ENCODE peak calls at places on chromosomes 2 and 18, in seven cellular contexts. N, C, F, H, A, E and O are unnamed samples.

GRCh38 chr2:72952110-72952823 is 34.9 kb downstream of the EMX1 start:
- DNase-seq in N (no peak), C (no peak), F (no peak), H (no peak), A (no peak), E (no peak), O (no peak)

GRCh38 chr18:64872710-64873458 is 724.0 kb upstream of the LINC00305 start:
- DNase-seq in N (no peak), C (no peak), F (no peak), H (no peak), A (no peak), E (no peak), O (no peak)

GRCh38 chr2:114006460-114006859 is 116.6 kb downstream of the ACTR3 start:
- DNase-seq in N (no peak), C (no peak), F (no peak), H (no peak), A (no peak), E (no peak), O (no peak)

GRCh38 chr2:105330681-105331375 is 1.3 kb upstream of the TGFBRAP1 start:
- DNase-seq in N (peak), C (no peak), F (no peak), H (no peak), A (no peak), E (no peak), O (no peak)

GRCh38 chr2:32701806-32702205 is 74.0 kb downstream of the TTC27 start:
- DNase-seq in N (no peak), C (no peak), F (no peak), H (no peak), A (no peak), E (no peak), O (no peak)

GRCh38 chr2:142330458-142330857 is 199.6 kb upstream of the LRP1B start:
- DNase-seq in N (no peak), C (no peak), F (no peak), H (no peak), A (no peak), E (no peak), O (no peak)

GRCh38 chr2:106833248-106833647 is 52.7 kb downstream of the ST6GAL2 start:
- DNase-seq in N (no peak), C (no peak), F (no peak), H (no peak), A (no peak), E (no peak), O (no peak)

GRCh38 chr18:49025767-49026500 is 75.2 kb upstream of the SMAD7 start:
- DNase-seq in N (no peak), C (no peak), F (no peak), H (no peak), A (peak), E (no peak), O (no peak)

GRCh38 chr2:118808429-118808809 is 39.0 kb downstream of the EN1 start:
- DNase-seq in N (no peak), C (no peak), F (no peak), H (no peak), A (no peak), E (no peak), O (no peak)

GRCh38 chr2:207744451-207744850 is 25.3 kb downstream of the FZD5 start:
- DNase-seq in N (no peak), C (no peak), F (no peak), H (no peak), A (no peak), E (no peak), O (no peak)

GRCh38 chr2:102708847-102709559 is 52.8 kb upstream of the TMEM182 start:
- DNase-seq in N (peak), C (no peak), F (peak), H (peak), A (no peak), E (no peak), O (no peak)

GRCh38 chr2:201149064-201149820 is 33.3 kb downstream of the CFLAR start:
- DNase-seq in N (peak), C (no peak), F (peak), H (peak), A (no peak), E (peak), O (no peak)

GRCh38 chr2:18784245-18784644 is 194.9 kb upstream of the NT5C1B start:
- DNase-seq in N (no peak), C (no peak), F (no peak), H (no peak), A (no peak), E (no peak), O (no peak)

GRCh38 chr2:64866797-64867196 is 122.4 kb upstream of the SLC1A4 start:
- DNase-seq in N (peak), C (no peak), F (peak), H (peak), A (no peak), E (no peak), O (no peak)

GRCh38 chr2:154836622-154837021 is 138.1 kb downstream of the KCNJ3 start:
- DNase-seq in N (no peak), C (no peak), F (no peak), H (no peak), A (no peak), E (no peak), O (no peak)

GRCh38 chr2:118122768-118123335 is 34.6 kb downstream of the INSIG2 start:
- DNase-seq in N (peak), C (no peak), F (no peak), H (no peak), A (no peak), E (no peak), O (no peak)

GRCh38 chr2:219469186-219469724 is 29.4 kb upstream of the GMPPA start:
- DNase-seq in N (no peak), C (no peak), F (peak), H (peak), A (no peak), E (no peak), O (no peak)

GRCh38 chr2:113406114-113406513 is 31.4 kb upstream of the ZNG1B start:
- DNase-seq in N (no peak), C (no peak), F (no peak), H (no peak), A (no peak), E (no peak), O (no peak)

GRCh38 chr2:151928380-151928779 is 100.2 kb upstream of the ARL5A start:
- DNase-seq in N (no peak), C (no peak), F (no peak), H (no peak), A (no peak), E (no peak), O (no peak)

GRCh38 chr2:159226059-159226461 is 60.4 kb downstream of the WDSUB1 start:
- DNase-seq in N (peak), C (no peak), F (peak), H (peak), A (peak), E (peak), O (no peak)

GRCh38 chr2:201928363-201928762 is 105.3 kb upstream of the FZD7 start:
- DNase-seq in N (no peak), C (no peak), F (no peak), H (no peak), A (no peak), E (no peak), O (no peak)

GRCh38 chr18:39414009-39414700 is 1848.6 kb upstream of the CELF4 start:
- DNase-seq in N (peak), C (no peak), F (peak), H (peak), A (no peak), E (peak), O (no peak)

GRCh38 chr2:169623224-169623623 is 39.1 kb downstream of the PPIG start:
- DNase-seq in N (no peak), C (no peak), F (no peak), H (no peak), A (no peak), E (no peak), O (no peak)

GRCh38 chr2:187329586-187329985 is 118.5 kb downstream of the CALCRL start:
- DNase-seq in N (no peak), C (no peak), F (no peak), H (no peak), A (no peak), E (peak), O (no peak)